ENCODE peak calls at places on chromosomes 7 and 10, in four cellular contexts. N is AG10803, T is fibroblast of pulmonary artery, E is kidney. S is an unnamed sample.

GRCh38 chr10:60382946-60383681 is 6.6 kb downstream of the ANK3 start:
- DNase-seq in N (peak; percentile 50), T (peak; percentile 34), E (no peak), S (peak; percentile 76)

GRCh38 chr7:99752354-99752753 is 17.4 kb upstream of the CYP3A7 start:
- DNase-seq in N (peak; percentile 5), T (no peak), E (no peak), S (peak; percentile 45)

GRCh38 chr10:119620241-119620753 is 23.5 kb upstream of the TIAL1 start:
- DNase-seq in N (peak; percentile 62), T (peak; percentile 37), E (no peak), S (peak; percentile 35)

GRCh38 chr7:73520673-73521635 is 1.1 kb downstream of the BAZ1B start:
- DNase-seq in N (peak; percentile 13), T (peak; percentile 41), E (no peak), S (peak; percentile 41)

GRCh38 chr10:80491251-80492102 is 37.4 kb downstream of the TSPAN14 start:
- DNase-seq in N (no peak), T (peak; percentile 45), E (peak; percentile 92), S (no peak)

GRCh38 chr10:6207658-6208057 is 4.9 kb downstream of the PFKFB3 start:
- DNase-seq in N (no peak), T (no peak), E (no peak), S (peak; percentile 52)

GRCh38 chr10:71990706-71991269 is 26.6 kb downstream of the CHST3 start:
- DNase-seq in N (peak; percentile 56), T (no peak), E (no peak), S (no peak)

GRCh38 chr7:28755255-28755654 is 202.9 kb downstream of the TRIL start:
- DNase-seq in N (peak; percentile 73), T (peak; percentile 75), E (no peak), S (no peak)

GRCh38 chr10:114917927-114918672 is 19.9 kb upstream of the TRUB1 start:
- DNase-seq in N (no peak), T (no peak), E (no peak), S (peak; percentile 71)

GRCh38 chr10:127148066-127148932 is 48.1 kb downstream of the INSYN2A start:
- DNase-seq in N (peak; percentile 83), T (peak; percentile 89), E (no peak), S (peak; percentile 81)

GRCh38 chr10:89963446-89964102 is 262.2 kb downstream of the KIF20B start:
- DNase-seq in N (no peak), T (no peak), E (no peak), S (no peak)

GRCh38 chr10:10164845-10165244 is 852.8 kb upstream of the CELF2 start:
- DNase-seq in N (no peak), T (no peak), E (no peak), S (no peak)

GRCh38 chr10:43689618-43689954 is 40.9 kb upstream of the ZNF32 start:
- DNase-seq in N (peak; percentile 43), T (peak; percentile 49), E (peak; percentile 89), S (peak; percentile 40)

GRCh38 chr7:24706211-24707165 is 50.8 kb downstream of the GSDME start:
- DNase-seq in N (no peak), T (no peak), E (no peak), S (no peak)

GRCh38 chr10:29409241-29410051 is 120.6 kb downstream of the LYZL1 start:
- DNase-seq in N (peak; percentile 67), T (peak; percentile 71), E (peak; percentile 93), S (peak; percentile 73)

GRCh38 chr7:36057375-36057774 is 95.7 kb upstream of the EEPD1 start:
- DNase-seq in N (no peak), T (no peak), E (no peak), S (no peak)

GRCh38 chr10:1733720-1734119 is 3.6 kb downstream of the ADARB2 start:
- DNase-seq in N (no peak), T (no peak), E (no peak), S (no peak)

GRCh38 chr7:29243777-29244655 is 49.4 kb downstream of the CHN2 start:
- DNase-seq in N (no peak), T (no peak), E (no peak), S (no peak)

DNA sequence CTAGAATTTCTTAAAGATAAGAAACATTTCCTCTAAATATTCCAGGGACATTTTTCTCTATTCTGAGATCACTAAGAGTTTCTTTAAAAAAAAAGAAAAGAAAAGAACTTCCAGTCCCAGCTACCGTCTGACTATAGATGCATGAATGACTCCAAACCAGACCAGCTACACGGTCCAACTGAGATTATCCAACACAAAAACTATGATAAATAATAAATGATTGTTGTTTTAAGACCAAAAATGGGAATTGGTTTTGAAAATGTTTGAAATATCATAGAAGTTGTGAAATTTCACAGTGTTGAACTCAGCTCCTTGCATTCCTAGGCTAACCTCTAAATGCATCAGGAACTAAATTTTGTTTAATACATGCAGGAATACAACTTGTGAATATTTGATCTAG is 1619.6 kb upstream of the LRRTM3 start:
- DNase-seq in N (peak; percentile 27), T (no peak), E (no peak), S (no peak)
- TF ChIP-seq CTCF in N (no peak), T (no peak), E (no peak), S (no peak)

DNA sequence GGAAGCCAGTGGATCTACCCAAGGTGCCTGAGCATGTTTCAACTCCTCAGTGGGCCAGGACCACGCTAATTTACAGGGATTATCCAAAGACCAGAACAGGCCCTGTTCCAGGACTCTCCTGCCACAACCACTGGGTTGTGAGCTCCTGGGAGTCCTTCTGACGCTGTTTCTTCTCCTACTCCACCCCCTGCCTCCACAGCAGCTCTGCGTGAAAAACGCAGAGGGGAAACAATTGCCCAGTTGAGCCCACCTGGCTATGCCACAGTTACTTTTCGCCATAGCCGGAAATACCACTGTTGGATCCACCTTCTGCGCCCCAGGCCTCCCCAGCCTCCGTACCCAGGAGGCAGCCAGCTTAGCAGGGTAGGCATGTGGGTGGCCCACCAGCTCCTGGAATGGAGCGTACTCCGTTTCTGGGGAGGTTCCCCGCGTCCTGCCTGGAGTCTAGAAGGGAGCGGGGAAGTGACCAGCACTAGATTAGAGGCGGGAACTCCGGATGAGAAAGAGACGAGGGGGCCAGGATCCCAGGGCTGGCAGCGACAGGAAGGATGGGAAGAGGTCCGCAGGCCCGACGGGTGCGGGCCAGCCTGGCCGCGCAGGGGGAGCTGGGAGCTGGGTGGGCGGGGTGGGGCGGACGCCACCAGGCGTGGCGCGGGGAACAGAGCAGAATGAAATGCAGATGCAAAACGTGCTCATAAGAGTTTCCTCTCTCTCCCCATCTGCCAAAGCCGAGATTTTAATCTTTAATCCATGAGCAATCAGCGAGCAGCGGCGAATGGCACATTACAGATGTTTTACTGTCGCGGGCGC is 32.1 kb upstream of the PAX2 start:
- DNase-seq in N (no peak), T (no peak), E (peak; percentile 58), S (no peak)
- H3K4me3 ChIP-seq in N (no peak overlapping the region), T (no peak overlapping the region), E (no peak overlapping the region), S (no peak overlapping the region)

GRCh38 chr7:87506243-87507180 is 31.0 kb upstream of the ABCB4 start:
- DNase-seq in N (peak; percentile 29), T (peak; percentile 36), E (no peak), S (peak; percentile 54)
- TF ChIP-seq CTCF in N (peak; percentile 50), T (peak; percentile 35), E (no peak), S (peak; percentile 46)

DNA sequence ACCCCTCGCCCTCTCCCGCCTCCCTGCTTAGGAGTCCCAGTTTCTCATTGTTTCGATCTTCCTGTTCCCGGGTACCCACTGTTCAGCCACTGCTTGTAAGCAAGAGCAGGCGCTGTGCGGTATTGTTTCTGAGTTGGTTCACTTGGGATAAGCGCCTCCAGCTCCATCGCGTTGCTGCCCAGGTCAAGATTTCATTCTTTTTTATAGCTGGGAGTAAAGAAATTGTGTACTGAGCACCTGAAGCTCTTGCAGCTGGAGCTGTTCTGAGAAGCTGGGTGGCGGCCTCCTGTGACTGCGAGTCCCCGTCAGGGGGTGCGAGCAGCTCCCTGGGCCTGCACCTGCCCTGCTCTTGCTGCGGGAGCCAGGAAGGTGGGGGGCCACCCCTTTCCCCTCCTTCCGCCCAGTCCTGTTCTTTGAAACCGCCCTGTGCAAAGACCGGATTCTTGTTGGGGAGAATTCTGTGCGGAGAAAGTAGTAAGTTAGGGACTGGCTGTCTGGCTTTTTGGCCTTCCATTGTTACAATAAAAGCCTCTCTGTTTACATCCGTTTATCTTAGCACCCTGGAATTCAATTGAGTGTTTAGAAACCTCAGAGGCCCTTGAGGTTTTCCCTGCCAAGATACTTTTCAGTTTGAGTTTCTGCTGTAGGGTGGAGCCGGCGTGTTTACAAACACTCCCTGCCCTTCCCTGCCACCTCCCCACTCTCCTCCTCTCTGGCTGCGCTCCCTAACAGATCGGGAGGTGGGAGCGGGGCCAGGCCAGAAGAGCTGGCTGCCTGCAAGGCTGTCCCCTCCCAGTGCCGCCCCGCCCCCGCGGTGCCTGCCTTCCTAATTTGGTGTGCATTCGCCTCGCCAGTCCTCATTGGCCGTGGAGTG is 30.8 kb upstream of the AP5Z1 start:
- DNase-seq in N (peak; percentile 100), T (peak; percentile 100), E (peak; percentile 100), S (peak; percentile 99)
- H3K4me3 ChIP-seq in N (peak overlapping the region; percentile 35), T (peak overlapping the region; percentile 31), E (peak overlapping the region; percentile 32), S (peak overlapping the region; percentile 32)

GRCh38 chr10:34780818-34781380 is 34.2 kb downstream of the PARD3 start:
- DNase-seq in N (peak; percentile 13), T (peak; percentile 72), E (peak; percentile 92), S (peak; percentile 71)

GRCh38 chr10:34775044-34775637 is 40.0 kb downstream of the PARD3 start:
- DNase-seq in N (no peak), T (no peak), E (no peak), S (no peak)

GRCh38 chr10:34771106-34771505 is 44.0 kb downstream of the PARD3 start:
- DNase-seq in N (no peak), T (no peak), E (no peak), S (no peak)

GRCh38 chr10:34773617-34774261 is 41.4 kb downstream of the PARD3 start:
- DNase-seq in N (no peak), T (no peak), E (no peak), S (no peak)

DNA sequence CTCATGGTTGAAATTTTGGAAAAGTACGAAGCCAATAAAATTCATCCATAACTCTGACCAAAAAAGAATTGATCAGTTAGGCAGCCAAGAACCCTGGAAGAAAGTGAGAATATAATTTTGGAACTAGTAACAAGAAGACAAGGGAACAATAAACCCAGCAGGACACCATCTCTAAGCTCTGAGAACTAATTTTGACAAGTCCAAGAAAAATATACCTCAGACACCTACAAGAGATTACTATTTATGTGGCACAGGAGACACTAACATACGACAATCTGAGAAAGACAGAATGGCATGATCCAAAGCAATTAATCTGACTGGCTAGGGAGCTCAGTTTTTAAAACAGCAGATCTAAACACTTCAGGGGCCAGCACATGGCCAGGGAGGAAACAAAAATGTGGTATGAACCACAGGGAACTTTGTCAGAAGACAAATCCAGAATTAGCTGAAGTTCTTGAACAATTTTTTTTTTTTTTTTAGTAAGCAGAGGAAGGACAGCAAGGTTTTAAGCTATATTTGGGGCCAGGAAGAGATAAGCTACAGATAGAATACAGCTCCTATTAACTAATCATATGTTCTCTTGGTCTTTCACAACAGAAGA is 38.9 kb downstream of the PARD3 start:
- DNase-seq in N (no peak), T (peak; percentile 39), E (no peak), S (peak; percentile 69)
- TF ChIP-seq CTCF in N (no peak), T (no peak), E (no peak), S (no peak)